ENCODE peak calls at places on chromosome 21, in nine cellular contexts. K, R, Y, T, S, L, F, H and O are unnamed samples.

GRCh38 chr21:42066521-42066920 is 4.6 kb upstream of the UMODL1 start:
- DNase-seq in K (no peak), R (no peak), Y (no peak), T (no peak), S (no peak), L (no peak), F (no peak), H (no peak), O (no peak)

GRCh38 chr21:44962481-44962966 is 22.7 kb downstream of the SLX9 start:
- DNase-seq in K (peak; percentile 99), R (peak; percentile 98), Y (no peak), T (no peak), S (no peak), L (no peak), F (peak; percentile 37), H (no peak), O (peak; percentile 96)

GRCh38 chr21:37368536-37369279 is 2.1 kb downstream of the DYRK1A start:
- DNase-seq in K (no peak), R (peak; percentile 31), Y (no peak), T (no peak), S (no peak), L (no peak), F (no peak), H (no peak), O (no peak)

GRCh38 chr21:41631564-41632461 is 123.9 kb upstream of the TMPRSS2 start:
- DNase-seq in K (peak; percentile 36), R (peak; percentile 48), Y (no peak), T (no peak), S (no peak), L (no peak), F (no peak), H (peak; percentile 82), O (no peak)

GRCh38 chr21:41589620-41590175 is 81.7 kb upstream of the TMPRSS2 start:
- DNase-seq in K (no peak), R (no peak), Y (no peak), T (no peak), S (no peak), L (no peak), F (no peak), H (no peak), O (no peak)

GRCh38 chr21:42754270-42754933 is 101.0 kb downstream of the PDE9A start:
- DNase-seq in K (no peak), R (no peak), Y (no peak), T (no peak), S (no peak), L (no peak), F (no peak), H (no peak), O (no peak)

GRCh38 chr21:31482460-31482859 is 138.4 kb upstream of the TIAM1 start:
- DNase-seq in K (no peak), R (no peak), Y (no peak), T (no peak), S (no peak), L (no peak), F (no peak), H (no peak), O (no peak)

GRCh38 chr21:36860736-36861594 is 105.5 kb downstream of the HLCS start:
- DNase-seq in K (peak; percentile 81), R (peak; percentile 65), Y (no peak), T (peak; percentile 27), S (no peak), L (no peak), F (peak; percentile 69), H (peak; percentile 28), O (no peak)

GRCh38 chr21:25079053-25079452 is 528.2 kb downstream of the MRPL39 start:
- DNase-seq in K (no peak), R (no peak), Y (no peak), T (no peak), S (no peak), L (no peak), F (no peak), H (no peak), O (no peak)

GRCh38 chr21:26041441-26042180 is 129.0 kb downstream of the APP start:
- DNase-seq in K (peak; percentile 35), R (peak; percentile 34), Y (no peak), T (no peak), S (no peak), L (no peak), F (peak; percentile 11), H (no peak), O (peak; percentile 44)

GRCh38 chr21:32412998-32413504 is 545 bp downstream of the EVA1C start:
- DNase-seq in K (peak; percentile 50), R (peak; percentile 49), Y (peak; percentile 34), T (no peak), S (no peak), L (peak; percentile 22), F (no peak), H (peak; percentile 4), O (no peak)

GRCh38 chr21:42745511-42746239 is 92.3 kb downstream of the PDE9A start:
- DNase-seq in K (no peak), R (no peak), Y (no peak), T (no peak), S (no peak), L (no peak), F (no peak), H (no peak), O (no peak)

GRCh38 chr21:35398366-35398982 is 349.4 kb upstream of the RUNX1 start:
- DNase-seq in K (peak; percentile 28), R (peak; percentile 51), Y (no peak), T (no peak), S (no peak), L (no peak), F (no peak), H (no peak), O (no peak)

GRCh38 chr21:44416193-44416592 is 39.1 kb upstream of the LRRC3 start:
- DNase-seq in K (no peak), R (no peak), Y (no peak), T (no peak), S (no peak), L (no peak), F (no peak), H (no peak), O (no peak)

GRCh38 chr21:27693376-27693775 is 726.5 kb upstream of the ADAMTS5 start:
- DNase-seq in K (peak; percentile 49), R (peak; percentile 45), Y (no peak), T (no peak), S (no peak), L (no peak), F (peak; percentile 51), H (no peak), O (peak; percentile 69)

GRCh38 chr21:27346041-27346448 is 379.2 kb upstream of the ADAMTS5 start:
- DNase-seq in K (peak; percentile 35), R (peak; percentile 19), Y (no peak), T (no peak), S (no peak), L (no peak), F (no peak), H (no peak), O (peak; percentile 29)

GRCh38 chr21:8991968-8992621 is 1529.3 kb upstream of the TPTE start:
- DNase-seq in K (no peak), R (no peak), Y (no peak), T (peak; percentile 15), S (no peak), L (no peak), F (no peak), H (peak; percentile 84), O (no peak)

GRCh38 chr21:35210093-35210492 is 161.0 kb upstream of the RUNX1 start:
- DNase-seq in K (no peak), R (no peak), Y (no peak), T (no peak), S (no peak), L (no peak), F (no peak), H (no peak), O (no peak)

GRCh38 chr21:37915941-37916794 is at the start of gene KCNJ6:
- DNase-seq in K (peak; percentile 45), R (peak; percentile 51), Y (peak; percentile 32), T (peak; percentile 51), S (peak; percentile 83), L (no peak), F (peak; percentile 53), H (no peak), O (no peak)

GRCh38 chr21:44814498-44815023 is 3.3 kb downstream of the SUMO3 start:
- DNase-seq in K (no peak), R (no peak), Y (no peak), T (no peak), S (no peak), L (no peak), F (no peak), H (no peak), O (no peak)

GRCh38 chr21:41374867-41375533 is 13.2 kb downstream of the MX2 start:
- DNase-seq in K (no peak), R (no peak), Y (peak; percentile 23), T (no peak), S (no peak), L (no peak), F (no peak), H (no peak), O (no peak)

GRCh38 chr21:30232011-30232410 is 16.1 kb upstream of the CLDN8 start:
- DNase-seq in K (peak; percentile 37), R (no peak), Y (no peak), T (no peak), S (no peak), L (no peak), F (no peak), H (no peak), O (no peak)

GRCh38 chr21:37877171-37877570 is 39.1 kb downstream of the KCNJ6 start:
- DNase-seq in K (peak; percentile 50), R (peak; percentile 44), Y (no peak), T (no peak), S (no peak), L (no peak), F (no peak), H (no peak), O (no peak)

GRCh38 chr21:44647222-44647552 is 973 bp downstream of the KRTAP10-11 start:
- DNase-seq in K (no peak), R (no peak), Y (no peak), T (no peak), S (no peak), L (no peak), F (no peak), H (no peak), O (no peak)

GRCh38 chr21:36263797-36264196 is 56.2 kb upstream of the MORC3 start:
- DNase-seq in K (no peak), R (no peak), Y (no peak), T (no peak), S (no peak), L (no peak), F (no peak), H (no peak), O (no peak)